ENCODE peak calls at places on chromosome 18, in nine cellular contexts. B is heart left ventricle; N is GM20000; R is neural crest cell; E is BE2C; U is body of pancreas; Q is CD8-positive, alpha-beta T cell; C is AG09309; D is B cell. M is an unnamed sample.

GRCh38 chr18:46250084-46250811 is 146.1 kb downstream of the HAUS1 start:
- DNase-seq in B (no peak), N (peak; percentile 77), R (no peak), E (no peak), U (peak; percentile 35), Q (no peak), C (peak; percentile 34), D (peak; percentile 87), M (peak; percentile 90)

GRCh38 chr18:23259701-23260661 is 124.7 kb downstream of the CABLES1 start:
- DNase-seq in B (peak; percentile 85), N (peak; percentile 46), R (peak; percentile 68), E (peak; percentile 51), U (peak; percentile 79), Q (no peak), C (peak; percentile 50), D (peak; percentile 58), M (peak; percentile 80)

GRCh38 chr18:78431606-78432005 is 548.0 kb upstream of the SALL3 start:
- DNase-seq in B (no peak), N (no peak), R (peak; percentile 13), E (no peak), U (no peak), Q (no peak), C (no peak), D (no peak), M (no peak)

GRCh38 chr18:8272254-8272653 is 337.0 kb upstream of the RAB12 start:
- DNase-seq in B (no peak), N (no peak), R (no peak), E (no peak), U (no peak), Q (no peak), C (no peak), D (no peak), M (no peak)

GRCh38 chr18:8252371-8252770 is 356.9 kb upstream of the RAB12 start:
- DNase-seq in B (no peak), N (no peak), R (no peak), E (no peak), U (no peak), Q (no peak), C (no peak), D (no peak), M (no peak)

GRCh38 chr18:10020176-10020575 is 106.4 kb downstream of the VAPA start:
- DNase-seq in B (no peak), N (no peak), R (no peak), E (no peak), U (no peak), Q (no peak), C (no peak), D (no peak), M (no peak)

GRCh38 chr18:77316641-77317040 is 67.0 kb downstream of the GALR1 start:
- DNase-seq in B (no peak), N (no peak), R (no peak), E (no peak), U (no peak), Q (no peak), C (no peak), D (no peak), M (peak; percentile 9)

GRCh38 chr18:48922801-48923730 is 27.7 kb downstream of the SMAD7 start:
- DNase-seq in B (peak; percentile 78), N (no peak), R (no peak), E (no peak), U (peak; percentile 38), Q (no peak), C (peak; percentile 85), D (no peak), M (peak; percentile 95)

GRCh38 chr18:2964349-2965010 is 48.5 kb downstream of the LPIN2 start:
- DNase-seq in B (no peak), N (no peak), R (no peak), E (no peak), U (no peak), Q (no peak), C (no peak), D (no peak), M (peak; percentile 35)

GRCh38 chr18:28189400-28190239 is 12.7 kb upstream of the CDH2 start:
- DNase-seq in B (no peak), N (peak; percentile 35), R (peak; percentile 22), E (peak; percentile 15), U (no peak), Q (no peak), C (no peak), D (no peak), M (peak; percentile 55)

GRCh38 chr18:70931942-70932814 is 643.3 kb downstream of the SOCS6 start:
- DNase-seq in B (no peak), N (peak; percentile 10), R (no peak), E (peak; percentile 16), U (no peak), Q (no peak), C (peak; percentile 0), D (peak; percentile 3), M (peak; percentile 6)

GRCh38 chr18:27778441-27778840 is 398.5 kb downstream of the CDH2 start:
- DNase-seq in B (no peak), N (no peak), R (no peak), E (no peak), U (no peak), Q (no peak), C (no peak), D (no peak), M (peak; percentile 7)

GRCh38 chr18:24051256-24051947 is 36.8 kb downstream of the TTC39C start:
- DNase-seq in B (no peak), N (no peak), R (no peak), E (no peak), U (no peak), Q (no peak), C (no peak), D (peak; percentile 21), M (peak; percentile 53)

DNA sequence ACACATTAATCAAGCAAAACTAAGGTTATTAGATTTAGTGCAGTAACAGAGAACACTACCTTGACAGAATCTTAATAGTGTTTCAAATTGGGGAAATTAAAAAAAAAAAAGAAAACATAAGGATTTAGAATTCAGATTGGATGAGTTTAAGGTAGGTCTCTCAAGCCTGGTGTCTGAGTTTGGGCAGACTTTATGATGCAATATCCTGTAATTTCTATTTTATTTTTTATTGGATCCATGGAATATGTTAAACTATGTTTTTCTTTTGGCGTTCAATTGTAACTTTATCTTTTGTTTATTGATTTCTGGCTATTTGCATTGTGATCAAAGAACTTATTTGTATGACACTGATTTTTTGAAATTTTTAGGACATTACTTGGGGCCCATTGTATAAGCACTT is 394.1 kb upstream of the NETO1 start:
- DNase-seq in B (no peak), N (no peak), R (no peak), E (no peak), U (no peak), Q (no peak), C (no peak), D (no peak), M (no peak)
- TF ChIP-seq CTCF in B (no peak), N (no peak), R (no peak), E (no peak), U (no peak), Q (no peak), C (no peak), D (no peak), M (no peak)

GRCh38 chr18:49949991-49950395 is 136.7 kb upstream of the ACAA2 start:
- DNase-seq in B (no peak), N (no peak), R (no peak), E (no peak), U (no peak), Q (peak; percentile 1), C (no peak), D (no peak), M (no peak)

GRCh38 chr18:49948975-49949374 is 135.6 kb upstream of the ACAA2 start:
- DNase-seq in B (no peak), N (no peak), R (no peak), E (no peak), U (no peak), Q (no peak), C (no peak), D (no peak), M (no peak)

DNA sequence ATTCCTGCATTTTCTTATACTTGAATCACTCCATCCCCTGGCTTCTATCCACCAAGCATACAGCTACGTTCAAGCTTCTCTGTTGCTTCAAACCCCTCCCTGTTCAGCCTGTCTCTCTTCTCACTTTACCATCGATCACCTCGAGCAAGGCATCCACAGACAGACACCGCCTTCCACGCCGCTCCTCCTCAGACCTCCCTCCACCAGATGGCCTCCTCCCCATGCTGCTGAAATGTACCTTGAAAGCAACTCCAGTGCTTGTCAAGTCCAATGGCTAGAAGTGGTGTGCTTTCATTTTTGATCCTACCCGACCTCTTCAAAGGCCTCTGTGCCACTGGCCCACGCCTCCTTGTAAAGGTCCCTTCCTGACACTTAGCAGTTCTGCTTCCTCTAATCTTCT is 131.3 kb upstream of the ACAA2 start:
- DNase-seq in B (no peak), N (no peak), R (no peak), E (peak; percentile 27), U (peak; percentile 19), Q (no peak), C (no peak), D (no peak), M (peak; percentile 40)
- TF ChIP-seq CTCF in B (no peak), N (peak; percentile 23), R (no peak), E (peak; percentile 33), U (no peak), Q (no peak), C (peak; percentile 22), D (no peak), M (no peak)

DNA sequence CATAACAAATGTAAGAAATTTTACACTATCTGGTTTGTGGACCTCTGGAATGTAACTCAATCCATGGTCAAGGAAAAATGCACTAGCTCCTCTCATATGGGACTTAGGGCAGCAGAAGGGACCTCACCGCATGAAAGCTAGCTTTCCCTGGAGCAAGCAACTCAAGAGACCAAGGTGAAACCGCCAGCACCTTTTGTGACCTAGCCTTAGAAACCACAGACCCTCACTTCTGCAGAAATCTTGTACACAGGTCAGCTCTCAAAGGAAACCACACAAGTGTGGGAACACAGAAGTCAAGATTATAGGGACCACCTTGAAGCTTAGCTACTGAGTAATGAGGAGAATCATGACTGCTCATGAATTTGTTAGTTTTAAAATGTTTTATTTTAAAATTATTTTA is 222.5 kb downstream of the DLGAP1 start:
- DNase-seq in B (no peak), N (no peak), R (no peak), E (no peak), U (no peak), Q (no peak), C (no peak), D (no peak), M (no peak)
- TF ChIP-seq CTCF in B (no peak), N (no peak), R (no peak), E (no peak), U (no peak), Q (no peak), C (no peak), D (no peak), M (no peak)

GRCh38 chr18:1914489-1914888 is 656.8 kb downstream of the METTL4 start:
- DNase-seq in B (no peak), N (no peak), R (no peak), E (no peak), U (no peak), Q (no peak), C (no peak), D (no peak), M (no peak)
- TF ChIP-seq CTCF in B (no peak), N (no peak), R (peak; percentile 60), E (peak; percentile 3), U (no peak), Q (no peak), C (no peak), D (no peak), M (peak; percentile 5)

M was measured in astrocyte.